ENCODE peak calls at places on chromosomes 12 and 14, in eight cellular contexts. L is left ventricle myocardium inferior, X is GM12878, W is heart right ventricle, M is astrocyte, G is tibial nerve, E is BE2C, D is ovary. O is an unnamed sample. For H3K36me3, the result is how much of the 10 kb centered on the place peaks cover.

GRCh38 chr12:53208877-53209463 is 1.9 kb upstream of the ITGB7 start:
- DNase-seq in L (no peak), X (no peak), W (no peak), M (no peak), G (no peak), E (no peak), D (no peak), O (no peak)

GRCh38 chr14:68506645-68507405 is 286.0 kb downstream of the ZFP36L1 start:
- DNase-seq in L (no peak), X (peak), W (no peak), M (no peak), G (no peak), E (no peak), D (no peak), O (peak)

GRCh38 chr14:69259531-69260245 is at the start of gene GALNT16:
- DNase-seq in L (peak), X (no peak), W (peak), M (peak), G (no peak), E (peak), D (no peak), O (no peak)

GRCh38 chr14:44961151-44961729 is 507 bp downstream of the KLHL28 start:
- DNase-seq in L (peak), X (no peak), W (peak), M (peak), G (no peak), E (peak), D (peak), O (peak)

GRCh38 chr12:51406859-51407258 is 15.7 kb upstream of the GALNT6 start:
- DNase-seq in L (no peak), X (no peak), W (no peak), M (no peak), G (no peak), E (no peak), D (no peak), O (no peak)

GRCh38 chr12:80593766-80594165 is 113.7 kb upstream of the MYF6 start:
- DNase-seq in L (no peak), X (no peak), W (no peak), M (peak), G (no peak), E (no peak), D (no peak), O (no peak)

GRCh38 chr12:64057706-64058105 is 164.4 kb downstream of the KICS2 start:
- DNase-seq in L (no peak), X (no peak), W (no peak), M (no peak), G (no peak), E (no peak), D (no peak), O (no peak)

GRCh38 chr12:57000393-57000792 is 6.0 kb downstream of the ZBTB39 start:
- DNase-seq in L (no peak), X (no peak), W (no peak), M (no peak), G (no peak), E (no peak), D (no peak), O (no peak)

GRCh38 chr14:34030864-34031263 is 80.0 kb upstream of the EGLN3 start:
- DNase-seq in L (peak), X (no peak), W (peak), M (peak), G (peak), E (peak), D (peak), O (peak)

GRCh38 chr14:91624757-91625156 is 107.1 kb downstream of the CATSPERB start:
- DNase-seq in L (no peak), X (no peak), W (no peak), M (no peak), G (no peak), E (no peak), D (no peak), O (no peak)

GRCh38 chr12:46266382-46266791 is 2.5 kb downstream of the SLC38A1 start:
- DNase-seq in L (no peak), X (no peak), W (no peak), M (peak), G (no peak), E (peak), D (no peak), O (peak)

GRCh38 chr12:19430988-19431387 is 8.3 kb upstream of the AEBP2 start:
- DNase-seq in L (no peak), X (no peak), W (no peak), M (peak), G (no peak), E (no peak), D (no peak), O (no peak)

GRCh38 chr12:54604436-54604835 is 16.0 kb upstream of the PPP1R1A start:
- DNase-seq in L (no peak), X (no peak), W (no peak), M (no peak), G (no peak), E (no peak), D (no peak), O (no peak)

GRCh38 chr12:105986779-105987686 is 151.7 kb downstream of the NUAK1 start:
- DNase-seq in L (no peak), X (no peak), W (no peak), M (peak), G (no peak), E (no peak), D (no peak), O (no peak)

GRCh38 chr14:97703006-97703760 is 906.0 kb downstream of the VRK1 start:
- DNase-seq in L (no peak), X (peak), W (no peak), M (no peak), G (no peak), E (no peak), D (no peak), O (no peak)

GRCh38 chr14:72966038-72966437 is 39.8 kb downstream of the DCAF4 start:
- DNase-seq in L (no peak), X (no peak), W (no peak), M (no peak), G (no peak), E (no peak), D (no peak), O (no peak)

GRCh38 chr12:100669922-100670321 is 96.4 kb downstream of the GAS2L3 start:
- DNase-seq in L (no peak), X (no peak), W (no peak), M (no peak), G (no peak), E (peak), D (no peak), O (no peak)

GRCh38 chr12:10304161-10304574 is 3.5 kb upstream of the KLRD1 start:
- DNase-seq in L (no peak), X (no peak), W (no peak), M (peak), G (no peak), E (no peak), D (no peak), O (no peak)

GRCh38 chr12:116525418-116526001 is 33.7 kb upstream of the MAP1LC3B2 start:
- DNase-seq in L (peak), X (no peak), W (peak), M (peak), G (peak), E (no peak), D (peak), O (peak)

GRCh38 chr12:325886-326285 is 63.2 kb downstream of the KDM5A start:
- DNase-seq in L (no peak), X (no peak), W (no peak), M (no peak), G (no peak), E (no peak), D (no peak), O (no peak)
- H3K36me3 ChIP-seq in L (half or more), X (under half), W (under half), M (under half), G (under half), E (half or more), D (under half), O (under half)

DNA sequence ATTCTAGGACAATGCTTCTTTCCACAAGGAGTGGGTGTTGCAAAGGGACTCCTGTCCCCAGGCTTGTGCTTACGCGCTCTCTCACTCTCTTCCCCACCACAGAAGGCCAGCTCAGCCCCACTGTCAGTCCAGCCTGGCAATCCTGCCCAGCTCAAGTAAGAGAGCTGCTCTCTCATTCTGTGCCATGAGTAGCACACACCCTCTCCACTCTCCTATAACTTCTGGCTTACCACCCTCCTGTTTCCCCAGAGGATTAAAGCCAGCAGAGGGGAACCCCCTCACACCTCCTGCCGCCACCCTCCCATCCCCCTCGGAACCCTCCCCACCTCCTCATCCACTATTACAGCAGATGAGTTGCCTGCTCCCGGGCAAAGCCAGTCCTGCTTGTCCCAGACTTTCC is 17.1 kb downstream of the NCKAP5L start:
- DNase-seq in L (no peak), X (no peak), W (no peak), M (no peak), G (no peak), E (no peak), D (no peak), O (no peak)
- H3K36me3 ChIP-seq in L (under half), X (under half), W (under half), M (under half), G (under half), E (under half), D (under half), O (under half)

GRCh38 chr12:96297504-96297903 is 102.7 kb downstream of the CDK17 start:
- DNase-seq in L (no peak), X (no peak), W (no peak), M (no peak), G (no peak), E (no peak), D (no peak), O (no peak)

GRCh38 chr12:96293093-96293492 is 98.9 kb downstream of the ELK3 start:
- DNase-seq in L (no peak), X (no peak), W (no peak), M (no peak), G (no peak), E (no peak), D (no peak), O (no peak)

GRCh38 chr12:96300064-96300463 is 100.2 kb downstream of the CDK17 start:
- DNase-seq in L (no peak), X (no peak), W (no peak), M (no peak), G (no peak), E (no peak), D (no peak), O (no peak)

GRCh38 chr12:96295532-96296160 is 101.5 kb downstream of the ELK3 start:
- DNase-seq in L (no peak), X (no peak), W (no peak), M (no peak), G (no peak), E (no peak), D (no peak), O (no peak)

DNA sequence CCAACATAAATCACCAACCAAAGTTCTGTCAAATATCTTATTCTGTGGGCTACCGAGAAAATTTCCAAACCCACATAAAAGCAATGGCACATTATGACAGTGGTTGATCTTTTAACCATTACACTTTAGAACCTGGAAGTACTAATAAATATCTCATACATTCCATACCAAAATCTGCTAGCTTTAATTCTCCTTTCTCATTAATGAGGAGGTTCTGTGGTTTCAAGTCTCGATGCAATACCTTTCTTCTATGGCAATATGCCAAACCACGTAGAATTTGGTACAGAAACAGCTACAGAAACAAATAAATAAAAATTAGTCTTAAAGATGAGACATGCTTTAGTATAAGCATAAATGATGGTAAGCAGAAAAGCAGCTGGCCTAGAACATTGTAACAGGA is 100.7 kb downstream of the ELK3 start:
- DNase-seq in L (no peak), X (no peak), W (no peak), M (peak), G (no peak), E (no peak), D (no peak), O (no peak)
- H3K36me3 ChIP-seq in L (under half), X (under half), W (under half), M (under half), G (under half), E (under half), D (under half), O (under half)

GRCh38 chr14:103696027-103696402 is 19.2 kb downstream of the XRCC3 start:
- DNase-seq in L (peak), X (no peak), W (no peak), M (no peak), G (no peak), E (peak), D (no peak), O (no peak)

GRCh38 chr14:103694572-103695026 is 20.7 kb downstream of the XRCC3 start:
- DNase-seq in L (no peak), X (no peak), W (no peak), M (no peak), G (no peak), E (no peak), D (no peak), O (peak)

GRCh38 chr14:103696466-103697071 is 18.7 kb downstream of the XRCC3 start:
- DNase-seq in L (peak), X (no peak), W (peak), M (peak), G (no peak), E (peak), D (no peak), O (peak)

GRCh38 chr14:103697196-103697595 is 18.1 kb downstream of the XRCC3 start:
- DNase-seq in L (no peak), X (no peak), W (no peak), M (no peak), G (no peak), E (no peak), D (no peak), O (no peak)

DNA sequence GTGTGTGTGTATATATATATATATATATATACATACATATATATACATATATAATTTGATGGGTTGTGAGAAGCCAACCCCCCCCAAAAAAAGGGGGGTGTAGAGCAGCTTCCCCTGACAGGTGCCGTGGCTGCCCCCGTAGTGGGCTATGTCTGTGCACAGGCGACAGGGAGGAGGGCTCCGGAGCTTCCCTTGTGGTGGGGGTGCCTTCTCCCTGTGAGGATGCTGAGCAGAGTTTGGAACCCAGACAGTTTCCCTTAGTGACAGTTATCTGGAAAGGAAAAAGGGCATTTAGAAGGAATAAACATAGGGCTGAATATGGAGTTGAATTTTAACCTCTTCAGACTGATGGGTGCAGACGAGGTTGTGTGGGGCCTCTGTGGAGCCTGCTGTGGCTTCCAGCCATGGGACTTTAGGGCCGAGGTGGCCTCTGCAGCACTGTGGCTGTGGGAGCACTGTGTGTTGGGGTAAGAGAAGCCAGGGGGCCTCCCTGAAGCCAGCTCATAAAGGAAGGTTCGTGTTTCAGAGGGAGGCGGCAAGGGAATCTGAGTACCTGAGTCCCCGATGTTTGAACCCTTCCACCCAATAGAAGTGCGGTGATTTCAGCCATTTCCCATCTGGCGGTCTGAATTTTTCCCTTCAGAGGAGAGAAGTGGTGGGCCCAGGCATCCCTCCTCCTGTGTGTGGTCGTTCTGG is 19.8 kb downstream of the XRCC3 start:
- DNase-seq in L (no peak), X (no peak), W (no peak), M (no peak), G (no peak), E (no peak), D (no peak), O (peak)
- H3K36me3 ChIP-seq in L (half or more), X (under half), W (under half), M (under half), G (under half), E (half or more), D (under half), O (under half)

DNA sequence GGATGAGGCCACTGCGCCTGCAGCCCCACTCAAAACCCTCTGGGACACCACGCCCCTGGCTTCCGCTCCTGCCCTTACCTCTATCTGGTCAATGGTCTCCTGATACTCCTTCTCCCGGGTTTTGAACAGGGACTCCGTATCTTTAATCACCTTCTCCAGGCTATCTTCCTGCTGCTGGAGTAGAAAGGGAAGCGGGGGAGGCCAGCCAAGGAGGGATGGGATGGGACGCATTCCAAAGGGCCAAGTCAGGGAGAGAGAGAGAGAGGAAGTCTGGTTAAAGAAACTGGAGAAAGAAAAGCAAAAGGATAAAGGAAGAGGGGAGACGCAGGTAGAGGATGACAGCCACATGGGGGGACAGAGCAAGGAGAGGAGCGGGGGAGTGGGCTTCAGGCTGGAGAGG is 7.9 kb downstream of the IFFO1 start:
- DNase-seq in L (peak), X (no peak), W (peak), M (peak), G (no peak), E (no peak), D (no peak), O (peak)
- H3K36me3 ChIP-seq in L (half or more), X (under half), W (under half), M (under half), G (under half), E (half or more), D (under half), O (under half)

DNA sequence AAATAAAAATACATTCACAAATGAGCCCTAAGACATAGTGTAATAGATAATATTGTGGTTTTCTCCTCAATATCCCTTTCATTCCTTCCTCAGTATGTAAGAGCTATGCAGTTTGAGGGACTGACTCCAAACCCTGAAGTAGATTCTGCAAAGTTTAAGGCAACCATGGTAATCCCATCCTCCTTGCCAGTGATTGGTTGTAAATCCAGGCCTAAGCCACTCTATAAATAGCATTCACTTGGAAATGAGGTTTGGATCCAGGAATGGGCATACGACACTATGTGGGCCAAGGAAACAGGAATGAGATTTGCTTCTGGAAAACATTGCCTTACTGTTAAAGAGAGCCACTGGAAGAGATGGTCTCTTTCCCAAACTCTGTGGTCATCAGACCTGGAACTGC is 468.7 kb upstream of the SOX5 start:
- DNase-seq in L (no peak), X (no peak), W (no peak), M (peak), G (no peak), E (no peak), D (no peak), O (no peak)
- H3K36me3 ChIP-seq in L (under half), X (under half), W (under half), M (under half), G (under half), E (under half), D (under half), O (under half)

GRCh38 chr14:104996483-104996882 is 10.9 kb downstream of the CLBA1 start:
- DNase-seq in L (no peak), X (no peak), W (no peak), M (no peak), G (no peak), E (no peak), D (no peak), O (peak)

GRCh38 chr14:104993306-104993705 is 7.7 kb downstream of the CLBA1 start:
- DNase-seq in L (no peak), X (no peak), W (no peak), M (no peak), G (no peak), E (no peak), D (no peak), O (no peak)

GRCh38 chr14:104996032-104996431 is 10.4 kb downstream of the CLBA1 start:
- DNase-seq in L (no peak), X (no peak), W (no peak), M (no peak), G (no peak), E (no peak), D (no peak), O (no peak)

GRCh38 chr14:104993808-104994591 is 8.4 kb downstream of the CLBA1 start:
- DNase-seq in L (no peak), X (no peak), W (no peak), M (no peak), G (no peak), E (peak), D (no peak), O (peak)

DNA sequence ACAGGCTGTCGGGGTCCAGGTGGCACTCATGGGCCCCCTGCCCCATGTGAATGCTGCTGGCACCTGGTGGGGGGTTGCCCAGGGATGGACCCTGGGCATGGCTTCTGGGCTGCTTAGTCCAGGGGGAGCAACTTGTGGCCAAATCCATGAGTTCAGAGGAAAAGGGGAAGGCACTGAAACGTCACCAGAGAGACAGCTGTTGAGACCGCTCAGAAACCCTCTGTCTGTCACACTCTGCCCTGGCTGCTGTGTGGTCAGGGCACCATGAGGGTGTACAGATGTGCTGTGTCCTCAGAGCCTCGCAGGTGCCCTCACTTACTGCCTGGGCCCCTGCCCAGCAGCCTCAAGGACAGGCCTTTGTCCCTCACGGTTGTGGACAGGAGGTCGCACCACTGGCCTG is 9.4 kb downstream of the CLBA1 start:
- DNase-seq in L (no peak), X (no peak), W (no peak), M (no peak), G (no peak), E (no peak), D (no peak), O (peak)
- H3K36me3 ChIP-seq in L (under half), X (under half), W (under half), M (under half), G (under half), E (under half), D (under half), O (under half)

GRCh38 chr14:35742032-35742371 is 67.1 kb downstream of the RALGAPA1 start:
- DNase-seq in L (no peak), X (no peak), W (no peak), M (no peak), G (no peak), E (no peak), D (no peak), O (no peak)

GRCh38 chr14:35742448-35742847 is 66.6 kb downstream of the RALGAPA1 start:
- DNase-seq in L (no peak), X (no peak), W (no peak), M (no peak), G (no peak), E (no peak), D (no peak), O (no peak)

GRCh38 chr14:35741345-35742031 is 67.6 kb downstream of the RALGAPA1 start:
- DNase-seq in L (no peak), X (no peak), W (no peak), M (peak), G (no peak), E (no peak), D (no peak), O (no peak)

GRCh38 chr14:35740215-35740614 is 68.9 kb downstream of the RALGAPA1 start:
- DNase-seq in L (no peak), X (no peak), W (no peak), M (no peak), G (no peak), E (no peak), D (no peak), O (no peak)
- H3K36me3 ChIP-seq in L (half or more), X (under half), W (under half), M (under half), G (under half), E (under half), D (under half), O (under half)